ENCODE peak calls at places on chromosomes 12 and 14, in six cellular contexts. One of them, this sample, is unnamed.

GRCh38 chr14:68864301-68864810 is 71.5 kb upstream of the ZFP36L1 start:
- DNase-seq in activated CD8-positive, alpha-beta memory T cell treated with anti-CD3 and anti-CD28 coated beads, Interleukin-2, amount 50 U/mL, for 4 hours: no peak
- DNase-seq in naive B cell: no peak
- DNase-seq in T-helper 2 cell: no peak
- DNase-seq in non-pigmented ciliary epithelial cell: no peak
- DNase-seq in body of pancreas: no peak
- DNase-seq in this sample: no peak

GRCh38 chr12:124457287-124458219 is 109.9 kb downstream of the NCOR2 start:
- DNase-seq in T-helper 2 cell: peak
- DNase-seq in non-pigmented ciliary epithelial cell: no peak
- DNase-seq in body of pancreas: peak
- DNase-seq in naive B cell: peak
- DNase-seq in activated CD8-positive, alpha-beta memory T cell treated with anti-CD3 and anti-CD28 coated beads, Interleukin-2, amount 50 U/mL, for 4 hours: peak
- DNase-seq in this sample: peak

GRCh38 chr12:25764892-25765291 is 193.6 kb upstream of the RASSF8 start:
- DNase-seq in body of pancreas: no peak
- DNase-seq in naive B cell: no peak
- DNase-seq in activated CD8-positive, alpha-beta memory T cell treated with anti-CD3 and anti-CD28 coated beads, Interleukin-2, amount 50 U/mL, for 4 hours: no peak
- DNase-seq in T-helper 2 cell: no peak
- DNase-seq in non-pigmented ciliary epithelial cell: no peak
- DNase-seq in this sample: no peak

GRCh38 chr14:64777461-64777860 is 73.2 kb downstream of the PLEKHG3 start:
- DNase-seq in T-helper 2 cell: no peak
- DNase-seq in naive B cell: no peak
- DNase-seq in non-pigmented ciliary epithelial cell: no peak
- DNase-seq in activated CD8-positive, alpha-beta memory T cell treated with anti-CD3 and anti-CD28 coated beads, Interleukin-2, amount 50 U/mL, for 4 hours: no peak
- DNase-seq in body of pancreas: no peak
- DNase-seq in this sample: no peak

GRCh38 chr12:47817272-47818006 is 2.3 kb downstream of the HDAC7 start:
- DNase-seq in naive B cell: no peak
- DNase-seq in non-pigmented ciliary epithelial cell: no peak
- DNase-seq in T-helper 2 cell: no peak
- DNase-seq in body of pancreas: no peak
- DNase-seq in activated CD8-positive, alpha-beta memory T cell treated with anti-CD3 and anti-CD28 coated beads, Interleukin-2, amount 50 U/mL, for 4 hours: no peak
- DNase-seq in this sample: no peak

GRCh38 chr14:67940894-67941455 is 121.4 kb downstream of the RAD51B start:
- DNase-seq in T-helper 2 cell: no peak
- DNase-seq in non-pigmented ciliary epithelial cell: no peak
- DNase-seq in naive B cell: no peak
- DNase-seq in body of pancreas: peak
- DNase-seq in activated CD8-positive, alpha-beta memory T cell treated with anti-CD3 and anti-CD28 coated beads, Interleukin-2, amount 50 U/mL, for 4 hours: no peak
- DNase-seq in this sample: no peak

GRCh38 chr12:60265741-60266140 is 669.9 kb downstream of the SLC16A7 start:
- DNase-seq in non-pigmented ciliary epithelial cell: no peak
- DNase-seq in body of pancreas: no peak
- DNase-seq in activated CD8-positive, alpha-beta memory T cell treated with anti-CD3 and anti-CD28 coated beads, Interleukin-2, amount 50 U/mL, for 4 hours: no peak
- DNase-seq in T-helper 2 cell: no peak
- DNase-seq in naive B cell: no peak
- DNase-seq in this sample: no peak

GRCh38 chr12:65854629-65855028 is 30.3 kb downstream of the HMGA2 start:
- DNase-seq in T-helper 2 cell: no peak
- DNase-seq in body of pancreas: no peak
- DNase-seq in non-pigmented ciliary epithelial cell: no peak
- DNase-seq in naive B cell: no peak
- DNase-seq in activated CD8-positive, alpha-beta memory T cell treated with anti-CD3 and anti-CD28 coated beads, Interleukin-2, amount 50 U/mL, for 4 hours: no peak
- DNase-seq in this sample: no peak

GRCh38 chr12:6697584-6698351 is 2.8 kb downstream of the PIANP start:
- DNase-seq in non-pigmented ciliary epithelial cell: peak
- DNase-seq in activated CD8-positive, alpha-beta memory T cell treated with anti-CD3 and anti-CD28 coated beads, Interleukin-2, amount 50 U/mL, for 4 hours: no peak
- DNase-seq in naive B cell: no peak
- DNase-seq in body of pancreas: peak
- DNase-seq in T-helper 2 cell: no peak
- DNase-seq in this sample: no peak

GRCh38 chr14:61280526-61281185 is 482 bp downstream of the TMEM30B start:
- DNase-seq in non-pigmented ciliary epithelial cell: no peak
- DNase-seq in body of pancreas: peak
- DNase-seq in activated CD8-positive, alpha-beta memory T cell treated with anti-CD3 and anti-CD28 coated beads, Interleukin-2, amount 50 U/mL, for 4 hours: peak
- DNase-seq in naive B cell: peak
- DNase-seq in T-helper 2 cell: peak
- DNase-seq in this sample: peak

GRCh38 chr14:22036541-22036940 is 362.9 kb upstream of the OR4E1 start:
- DNase-seq in T-helper 2 cell: no peak
- DNase-seq in activated CD8-positive, alpha-beta memory T cell treated with anti-CD3 and anti-CD28 coated beads, Interleukin-2, amount 50 U/mL, for 4 hours: no peak
- DNase-seq in naive B cell: no peak
- DNase-seq in non-pigmented ciliary epithelial cell: no peak
- DNase-seq in body of pancreas: no peak
- DNase-seq in this sample: no peak

GRCh38 chr12:68336754-68337343 is 4.7 kb upstream of the MDM1 start:
- DNase-seq in non-pigmented ciliary epithelial cell: no peak
- DNase-seq in activated CD8-positive, alpha-beta memory T cell treated with anti-CD3 and anti-CD28 coated beads, Interleukin-2, amount 50 U/mL, for 4 hours: no peak
- DNase-seq in naive B cell: no peak
- DNase-seq in T-helper 2 cell: no peak
- DNase-seq in body of pancreas: no peak
- DNase-seq in this sample: no peak

GRCh38 chr14:90535556-90535930 is 138.7 kb downstream of the CALM1 start:
- DNase-seq in non-pigmented ciliary epithelial cell: no peak
- DNase-seq in T-helper 2 cell: no peak
- DNase-seq in activated CD8-positive, alpha-beta memory T cell treated with anti-CD3 and anti-CD28 coated beads, Interleukin-2, amount 50 U/mL, for 4 hours: no peak
- DNase-seq in naive B cell: no peak
- DNase-seq in body of pancreas: no peak
- DNase-seq in this sample: no peak

GRCh38 chr12:104763163-104763805 is 194.8 kb downstream of the SLC41A2 start:
- DNase-seq in body of pancreas: no peak
- DNase-seq in non-pigmented ciliary epithelial cell: no peak
- DNase-seq in activated CD8-positive, alpha-beta memory T cell treated with anti-CD3 and anti-CD28 coated beads, Interleukin-2, amount 50 U/mL, for 4 hours: no peak
- DNase-seq in T-helper 2 cell: no peak
- DNase-seq in naive B cell: no peak
- DNase-seq in this sample: no peak

GRCh38 chr12:108727868-108728735 is 3.2 kb downstream of the CORO1C start:
- DNase-seq in T-helper 2 cell: no peak
- DNase-seq in naive B cell: no peak
- DNase-seq in activated CD8-positive, alpha-beta memory T cell treated with anti-CD3 and anti-CD28 coated beads, Interleukin-2, amount 50 U/mL, for 4 hours: no peak
- DNase-seq in body of pancreas: no peak
- DNase-seq in non-pigmented ciliary epithelial cell: no peak
- DNase-seq in this sample: no peak